ENCODE peak calls at places on chromosomes 6 and 20, in seven cellular contexts. O is heart right ventricle; B is keratinocyte; Q is CD8-positive, alpha-beta T cell; L is SK-N-SH; I is lung; R is suprapubic skin. P is an unnamed sample. For H3K4me1 and H3K9me3, the result is how much of the 10 kb centered on the place peaks cover.

GRCh38 chr6:145878591-145879295 is 64.1 kb upstream of the FBXO30 start:
- DNase-seq in L (no peak), I (no peak), R (no peak), B (no peak), Q (no peak), O (no peak), P (no peak)

GRCh38 chr6:100455230-100456124 is 9.2 kb downstream of the SIM1 start:
- DNase-seq in R (no peak), I (no peak), B (no peak), Q (no peak), O (no peak), L (no peak), P (no peak)

GRCh38 chr6:122322824-122323223 is 76.6 kb upstream of the HSF2 start:
- DNase-seq in Q (no peak), L (peak), R (no peak), B (no peak), O (no peak), I (no peak), P (no peak)

GRCh38 chr6:53686541-53686940 is 21.0 kb upstream of the KLHL31 start:
- DNase-seq in B (no peak), L (no peak), I (no peak), O (peak), Q (no peak), R (no peak), P (no peak)

GRCh38 chr20:24118781-24119175 is 130.2 kb upstream of the GGTLC1 start:
- DNase-seq in Q (no peak), L (peak), B (no peak), R (no peak), O (no peak), I (no peak), P (no peak)

GRCh38 chr6:39887692-39888450 is 46.4 kb downstream of the MOCS1 start:
- DNase-seq in Q (no peak), I (peak), R (no peak), L (no peak), B (no peak), O (peak), P (no peak)

GRCh38 chr6:2481307-2481706 is 235.9 kb upstream of the GMDS start:
- DNase-seq in R (no peak), O (no peak), Q (no peak), L (no peak), B (no peak), I (no peak), P (no peak)

GRCh38 chr6:98941319-98941718 is 6.4 kb downstream of the FBXL4 start:
- DNase-seq in O (no peak), I (no peak), L (no peak), B (no peak), Q (no peak), R (no peak), P (no peak)

GRCh38 chr6:35302604-35303218 is 5.1 kb downstream of the DEF6 start:
- DNase-seq in B (peak), L (peak), Q (peak), I (peak), R (peak), O (peak), P (peak)

DNA sequence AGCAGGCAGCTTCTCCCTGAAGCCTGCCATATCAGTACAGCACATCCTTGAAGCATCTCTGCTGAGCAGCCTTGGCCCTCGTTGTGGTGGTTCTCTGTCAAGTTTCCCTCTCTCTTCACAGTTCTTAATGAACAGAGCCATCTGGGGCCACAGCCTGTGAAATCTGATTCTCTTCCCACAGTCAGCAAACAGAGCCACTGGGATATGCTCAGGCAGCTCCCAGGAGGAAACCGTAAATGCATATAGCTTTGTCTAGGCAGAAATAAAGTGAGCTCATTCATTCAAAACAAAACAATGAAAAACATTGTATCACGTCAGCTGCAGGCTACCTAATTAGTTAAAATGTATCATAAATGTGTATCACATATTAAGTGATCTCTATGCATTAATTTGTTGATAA is 80.3 kb downstream of the TBC1D7 start:
- DNase-seq in B (no peak), Q (no peak), R (no peak), O (no peak), I (no peak), L (no peak), P (no peak)
- TF ChIP-seq CTCF in B (no peak), Q (no peak), R (no peak), O (no peak), I (no peak), L (no peak), P (no peak)

GRCh38 chr20:1185781-1186334 is 1.1 kb upstream of the TMEM74B start:
- DNase-seq in R (no peak), L (peak), Q (peak), B (no peak), O (peak), I (no peak), P (no peak)
- H3K4me1 ChIP-seq in R (under half), L (under half), Q (under half), B (under half), O (under half), I (under half), P (under half)

GRCh38 chr20:56316051-56316450 is 42.7 kb upstream of the FAM210B start:
- DNase-seq in L (no peak), R (no peak), Q (no peak), O (no peak), I (no peak), B (no peak), P (no peak)
- H3K9me3 ChIP-seq in L (under half), R (under half), Q (under half), O (under half), I (under half), B (under half), P (under half)

DNA sequence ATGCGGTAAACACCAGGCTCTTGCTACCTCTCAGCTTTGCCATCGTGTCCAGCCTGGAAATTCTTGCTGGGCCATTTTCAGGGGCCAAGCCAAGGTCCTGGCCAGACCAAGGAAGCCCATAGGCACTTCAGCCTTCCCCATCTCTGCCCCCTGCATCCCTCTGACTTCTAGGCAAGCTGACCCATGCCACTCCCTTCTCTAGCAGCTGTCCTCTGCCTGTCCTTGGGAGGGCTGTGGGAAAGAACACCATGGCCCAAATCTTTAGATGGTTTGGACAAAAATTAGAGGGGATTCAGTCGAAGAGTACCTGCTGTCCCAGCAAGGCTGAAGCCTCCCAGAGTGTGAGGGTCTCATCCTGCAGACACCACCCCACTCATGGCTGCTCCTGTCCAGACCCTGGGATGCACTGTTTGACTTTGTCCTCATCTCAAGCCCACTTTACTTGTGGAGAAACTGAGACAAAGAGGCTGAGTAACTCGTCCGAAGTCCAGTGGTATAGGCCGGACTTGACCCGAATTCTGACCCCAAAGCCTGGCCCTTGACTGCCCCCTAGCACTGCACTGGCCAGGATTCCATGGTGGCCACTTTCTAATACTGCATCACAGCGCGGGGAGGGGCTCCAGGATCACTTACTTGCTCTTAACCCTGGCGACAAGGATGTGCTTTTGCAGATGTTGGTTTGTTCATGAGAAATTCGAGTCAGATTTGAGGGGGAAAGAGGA is 22.4 kb upstream of the STX16 start:
- DNase-seq in Q (no peak), O (no peak), B (no peak), R (no peak), I (no peak), L (no peak), P (no peak)
- TF ChIP-seq CTCF in Q (no peak), O (no peak), B (no peak), R (no peak), I (no peak), L (peak), P (no peak)

GRCh38 chr20:62120365-62120762 is 1.9 kb upstream of the LSM14B start:
- DNase-seq in B (no peak), R (no peak), I (no peak), L (no peak), Q (no peak), O (no peak), P (no peak)

GRCh38 chr20:62122659-62123449 is 579 bp downstream of the LSM14B start:
- DNase-seq in L (peak), Q (peak), I (peak), B (no peak), R (peak), O (peak), P (no peak)

GRCh38 chr20:62123450-62124118 is 1.3 kb downstream of the LSM14B start:
- DNase-seq in I (peak), Q (no peak), O (no peak), L (no peak), B (no peak), R (peak), P (no peak)

GRCh38 chr20:62120990-62121775 is 1.1 kb upstream of the LSM14B start:
- DNase-seq in I (no peak), Q (no peak), B (no peak), L (no peak), O (no peak), R (peak), P (no peak)

GRCh38 chr20:62121776-62122658 is at the start of gene LSM14B:
- DNase-seq in L (peak), R (peak), O (peak), I (peak), Q (peak), B (peak), P (peak)
- H3K4me1 ChIP-seq in L (under half), R (under half), O (under half), I (under half), Q (half or more), B (under half), P (under half)

P was measured in esophagus squamous epithelium.